ENCODE peak calls at places on chromosome 13, in ten cellular contexts. R is GM06990; D is T47D; N is dermis microvascular lymphatic vessel endothelial cell; H is kidney glomerular epithelial cell; P is CD4-positive, alpha-beta T cell; I is stimulated activated CD8-positive, alpha-beta memory T cell treated with anti-CD3 and anti-CD28 coated beads, Interleukin-12 subunit alpha, Interleukin-12 subunit beta, amount 100 ng/mL, for 4 hours; U is fibroblast of pulmonary artery; E is AG20443; G is activated T-cell treated with anti-CD3 and anti-CD28 coated beads for 1 hour. A is an unnamed sample.
A peak's percentile ranks its signal among the peaks of the same experiment; 100 is the strongest.

GRCh38 chr13:110341445-110342247 is 34.6 kb downstream of the COL4A2 start:
- DNase-seq in I (no peak), D (no peak), E (no peak), R (no peak), U (peak; percentile 93), P (no peak), H (no peak), N (peak; percentile 88), G (no peak), A (no peak)

GRCh38 chr13:47904239-47904638 is 96.8 kb downstream of the SUCLA2 start:
- DNase-seq in I (no peak), R (no peak), E (no peak), U (no peak), P (no peak), D (no peak), N (no peak), G (no peak), H (no peak), A (no peak)

GRCh38 chr13:21420706-21421105 is 38.4 kb downstream of the ZDHHC20 start:
- DNase-seq in G (no peak), P (no peak), I (no peak), E (no peak), U (peak; percentile 32), D (no peak), H (no peak), R (no peak), N (no peak), A (no peak)

GRCh38 chr13:38730332-38730731 is 43.5 kb downstream of the FREM2 start:
- DNase-seq in G (no peak), I (no peak), E (no peak), H (no peak), P (no peak), N (no peak), R (no peak), U (no peak), D (no peak), A (no peak)

GRCh38 chr13:21015284-21015683 is 46.1 kb downstream of the LATS2 start:
- DNase-seq in D (no peak), R (no peak), E (no peak), G (no peak), U (no peak), P (no peak), I (no peak), N (no peak), H (no peak), A (no peak)

GRCh38 chr13:85223883-85224656 is 575.1 kb downstream of the SLITRK6 start:
- DNase-seq in R (no peak), H (no peak), N (no peak), D (no peak), G (no peak), I (no peak), U (peak; percentile 31), E (no peak), P (no peak), A (no peak)

GRCh38 chr13:99658266-99658991 is 157.2 kb downstream of the TM9SF2 start:
- DNase-seq in E (peak; percentile 57), N (peak; percentile 34), R (peak; percentile 56), P (peak; percentile 51), D (no peak), G (peak; percentile 39), I (peak; percentile 19), U (peak; percentile 65), H (peak; percentile 22), A (no peak)

GRCh38 chr13:99969934-99970760 is 1.4 kb downstream of the ZIC5 start:
- DNase-seq in H (no peak), D (no peak), R (no peak), P (no peak), U (no peak), I (peak; percentile 40), E (no peak), G (no peak), N (no peak), A (no peak)

GRCh38 chr13:30971575-30971974 is 39.1 kb downstream of the TEX26 start:
- DNase-seq in H (no peak), N (no peak), D (no peak), G (no peak), I (no peak), U (peak; percentile 49), R (no peak), P (no peak), E (no peak), A (no peak)

GRCh38 chr13:114049026-114049425 is 75.2 kb upstream of the C13orf46 start:
- DNase-seq in G (peak; percentile 30), E (no peak), I (peak; percentile 40), H (no peak), R (peak; percentile 78), D (no peak), P (no peak), U (no peak), N (no peak), A (peak; percentile 56)

GRCh38 chr13:82370306-82370705 is 1512.0 kb downstream of the SLITRK1 start:
- DNase-seq in P (no peak), E (no peak), G (no peak), N (no peak), U (peak; percentile 3), R (no peak), I (no peak), H (peak; percentile 1), D (no peak), A (no peak)

GRCh38 chr13:99802416-99802815 is 169.2 kb downstream of the ZIC5 start:
- DNase-seq in H (no peak), I (no peak), N (no peak), E (no peak), R (no peak), P (no peak), U (no peak), G (no peak), D (no peak), A (no peak)

GRCh38 chr13:113074401-113074800 is 31.2 kb upstream of the F7 start:
- DNase-seq in N (no peak), I (no peak), U (no peak), D (no peak), H (no peak), G (no peak), E (no peak), R (no peak), P (no peak), A (no peak)

GRCh38 chr13:37058801-37059135 is 720 bp downstream of the SUPT20H start:
- DNase-seq in U (no peak), R (no peak), D (no peak), N (no peak), I (no peak), H (no peak), G (peak; percentile 10), E (peak; percentile 41), P (peak; percentile 7), A (no peak)

GRCh38 chr13:104181526-104182231 is 1115.5 kb upstream of the SLC10A2 start:
- DNase-seq in E (no peak), P (no peak), G (no peak), H (no peak), N (no peak), R (no peak), D (no peak), U (no peak), I (no peak), A (no peak)

GRCh38 chr13:98507060-98507797 is 69.7 kb downstream of the STK24 start:
- DNase-seq in D (no peak), P (no peak), I (no peak), N (no peak), R (no peak), H (peak; percentile 72), U (peak; percentile 55), G (no peak), E (no peak), A (no peak)

GRCh38 chr13:40161008-40161694 is 505.3 kb downstream of the FOXO1 start:
- DNase-seq in P (no peak), E (no peak), G (no peak), I (no peak), U (no peak), D (no peak), N (no peak), R (no peak), H (no peak), A (no peak)

GRCh38 chr13:39510296-39510695 is 92.7 kb downstream of the LHFPL6 start:
- DNase-seq in N (no peak), I (no peak), D (peak; percentile 10), E (no peak), U (no peak), H (no peak), R (peak; percentile 1), G (no peak), P (no peak), A (no peak)

GRCh38 chr13:43285891-43286602 is 262.7 kb downstream of the DNAJC15 start:
- DNase-seq in N (no peak), H (no peak), E (peak; percentile 42), D (no peak), G (no peak), U (no peak), R (no peak), I (no peak), P (no peak), A (no peak)

GRCh38 chr13:114106991-114107685 is 25.3 kb downstream of the RASA3 start:
- DNase-seq in U (no peak), E (no peak), I (no peak), G (no peak), D (no peak), R (no peak), H (no peak), N (no peak), P (no peak), A (no peak)

GRCh38 chr13:101626925-101627555 is 174.6 kb downstream of the ITGBL1 start:
- DNase-seq in U (no peak), G (no peak), R (peak; percentile 60), P (no peak), I (no peak), H (no peak), D (no peak), N (no peak), E (no peak), A (no peak)

GRCh38 chr13:114285166-114285808 is 3.9 kb downstream of the UPF3A start:
- DNase-seq in H (peak; percentile 36), D (no peak), I (no peak), P (no peak), U (no peak), G (no peak), N (no peak), R (no peak), E (no peak), A (no peak)

GRCh38 chr13:66402071-66402470 is 828.1 kb downstream of the PCDH9 start:
- DNase-seq in D (no peak), E (no peak), R (no peak), G (no peak), U (peak; percentile 8), P (no peak), H (no peak), I (no peak), N (no peak), A (no peak)

GRCh38 chr13:77596777-77597176 is 61.3 kb downstream of the SCEL start:
- DNase-seq in P (no peak), H (no peak), D (no peak), E (no peak), G (no peak), U (no peak), I (no peak), R (no peak), N (no peak), A (no peak)

GRCh38 chr13:26629260-26629659 is 71.8 kb downstream of the WASF3 start:
- DNase-seq in U (peak; percentile 17), N (no peak), E (no peak), I (no peak), D (no peak), G (no peak), H (no peak), P (no peak), R (no peak), A (no peak)

GRCh38 chr13:34070006-34070405 is 252.1 kb downstream of the RFC3 start:
- DNase-seq in D (no peak), E (no peak), G (no peak), R (no peak), U (peak; percentile 15), I (no peak), N (no peak), H (no peak), P (no peak), A (no peak)

GRCh38 chr13:98105929-98106336 is 37.0 kb upstream of the FARP1 start:
- DNase-seq in N (peak; percentile 30), I (no peak), D (no peak), R (no peak), H (no peak), G (no peak), E (peak; percentile 76), U (peak; percentile 73), P (no peak), A (no peak)

GRCh38 chr13:34372581-34372980 is 554.6 kb downstream of the RFC3 start:
- DNase-seq in R (no peak), D (no peak), H (no peak), N (no peak), G (no peak), E (no peak), U (no peak), P (no peak), I (no peak), A (no peak)

A was measured in GM12892.